ENCODE peak calls at places on chromosomes 1 and 21, in eight cellular contexts. I is CD8-positive, alpha-beta T cell; R is esophagus squamous epithelium; C is upper lobe of right lung; O is tibial artery; S is ascending aorta; G is uterus; X is tibial nerve. F is an unnamed sample.

GRCh38 chr1:224673161-224673560 is 57.0 kb downstream of the CNIH3 start:
- DNase-seq in C (no peak), X (no peak), O (no peak), R (no peak), I (no peak), G (no peak), S (no peak), F (no peak)

GRCh38 chr1:159184201-159184600 is 12.8 kb downstream of the CADM3 start:
- DNase-seq in O (no peak), X (no peak), R (no peak), C (no peak), S (no peak), G (no peak), I (no peak), F (no peak)

GRCh38 chr21:45917241-45917640 is 64.3 kb upstream of the COL6A1 start:
- DNase-seq in S (no peak), X (no peak), C (no peak), O (no peak), R (no peak), I (no peak), G (no peak), F (no peak)

GRCh38 chr1:110749960-110750359 is 75.2 kb upstream of the KCNA3 start:
- DNase-seq in X (no peak), C (no peak), R (no peak), I (no peak), G (no peak), O (no peak), S (no peak), F (no peak)

GRCh38 chr1:187551061-187551460 is 722.3 kb downstream of the PLA2G4A start:
- DNase-seq in O (no peak), S (no peak), C (no peak), G (no peak), R (no peak), I (no peak), X (no peak), F (no peak)

GRCh38 chr1:15153842-15154479 is 414 bp downstream of the TMEM51 start:
- DNase-seq in S (peak; percentile 73), R (no peak), X (no peak), O (peak; percentile 73), G (peak; percentile 47), C (peak; percentile 86), I (no peak), F (peak; percentile 79)

GRCh38 chr1:172843444-172843843 is 184.5 kb downstream of the FASLG start:
- DNase-seq in I (no peak), O (no peak), G (no peak), S (no peak), R (no peak), C (no peak), X (no peak), F (no peak)

GRCh38 chr21:29670228-29670627 is 269.6 kb downstream of the GRIK1 start:
- DNase-seq in I (no peak), G (no peak), C (no peak), R (no peak), X (no peak), O (no peak), S (no peak), F (no peak)

GRCh38 chr1:2582401-2582800 is 4.2 kb upstream of the PRXL2B start:
- DNase-seq in G (no peak), C (no peak), I (no peak), O (no peak), X (no peak), S (no peak), R (no peak), F (no peak)

GRCh38 chr1:109995536-109995935 is 11.0 kb downstream of the AHCYL1 start:
- DNase-seq in X (no peak), C (no peak), G (no peak), O (no peak), S (no peak), I (no peak), R (no peak), F (no peak)

GRCh38 chr1:74673351-74674111 is at the start of gene ERICH3:
- DNase-seq in X (no peak), O (no peak), R (no peak), G (no peak), C (no peak), S (no peak), I (no peak), F (no peak)

GRCh38 chr21:42456457-42456856 is 39.6 kb downstream of the RSPH1 start:
- DNase-seq in G (no peak), I (no peak), X (no peak), S (no peak), C (no peak), R (no peak), O (no peak), F (peak; percentile 26)

GRCh38 chr1:156768610-156769295 is 1.4 kb downstream of the PRCC start:
- DNase-seq in C (no peak), S (no peak), O (no peak), G (no peak), X (no peak), R (no peak), I (no peak), F (no peak)

GRCh38 chr1:228152097-228152917 is 2.6 kb downstream of the GJC2 start:
- DNase-seq in O (peak; percentile 61), I (no peak), R (no peak), C (peak; percentile 62), S (no peak), G (peak; percentile 18), X (no peak), F (no peak)

GRCh38 chr1:93015590-93015989 is 54.3 kb upstream of the DIPK1A start:
- DNase-seq in S (no peak), X (no peak), R (no peak), I (no peak), C (no peak), G (no peak), O (no peak), F (no peak)

GRCh38 chr1:53348491-53349368 is 20.9 kb upstream of the LRP8 start:
- DNase-seq in I (no peak), S (peak; percentile 18), G (no peak), C (peak; percentile 63), R (no peak), X (no peak), O (peak; percentile 46), F (no peak)

GRCh38 chr1:180065408-180065807 is 89.3 kb upstream of the QSOX1 start:
- DNase-seq in O (no peak), C (no peak), I (no peak), X (no peak), G (no peak), S (no peak), R (no peak), F (no peak)

DNA sequence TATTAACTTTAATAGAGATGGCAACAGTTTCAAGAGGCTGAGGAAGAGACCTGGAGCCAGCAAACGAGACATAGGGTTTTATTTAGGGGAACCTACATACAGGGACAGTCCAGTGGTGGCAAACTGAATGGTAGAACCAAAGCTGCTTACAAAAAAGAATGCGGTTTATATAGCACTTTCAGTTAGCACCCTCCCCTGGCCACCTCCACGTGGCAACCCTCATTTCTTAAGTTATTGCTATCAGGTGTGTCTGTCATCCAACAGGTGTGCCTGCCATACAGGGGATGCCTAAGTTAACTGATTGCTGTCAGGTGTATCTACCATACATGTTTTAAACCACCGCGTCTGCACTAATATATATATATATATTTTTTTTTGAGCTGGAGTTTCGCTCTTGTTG is 129.2 kb upstream of the DUSP10 start:
- DNase-seq in C (no peak), I (no peak), G (no peak), X (no peak), S (no peak), R (no peak), O (no peak), F (no peak)
- H3K4me1 ChIP-seq in C (no peaks in the 10 kb centered on the region), I (no peaks in the 10 kb centered on the region), G (no peaks in the 10 kb centered on the region), X (no peaks in the 10 kb centered on the region), S (no peaks in the 10 kb centered on the region), R (peaks cover 12% of the 10 kb centered on the region), O (peaks cover 22% of the 10 kb centered on the region), F (peaks cover 2% of the 10 kb centered on the region)

DNA sequence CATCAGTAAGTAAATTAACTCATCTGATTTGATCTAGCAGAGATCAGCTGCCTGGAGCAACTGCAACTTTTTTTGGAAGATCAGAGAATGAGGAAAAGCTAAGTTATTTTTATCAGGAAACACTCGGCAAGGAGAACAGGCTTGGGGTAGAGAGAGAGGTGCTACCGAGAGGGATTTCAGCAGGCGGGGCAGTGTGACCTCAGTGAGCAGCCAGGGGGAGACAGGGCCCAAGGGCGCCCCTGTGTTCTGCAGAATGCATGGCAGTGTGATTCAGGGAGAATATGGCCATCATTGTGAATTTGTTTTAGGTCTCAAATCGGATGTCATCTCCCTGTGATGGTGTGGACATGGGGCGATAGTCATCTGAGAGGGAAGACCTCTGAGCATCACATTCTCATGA is 484.1 kb upstream of the VAMP3 start:
- DNase-seq in S (no peak), I (no peak), O (no peak), X (no peak), C (no peak), R (no peak), G (no peak), F (no peak)
- TF ChIP-seq CTCF in S (no peak), I (no peak), O (no peak), X (no peak), C (no peak), R (no peak), G (no peak), F (no peak)

GRCh38 chr1:152359906-152360305 is at the start of gene FLG2:
- DNase-seq in S (no peak), I (no peak), O (no peak), C (no peak), R (no peak), X (no peak), G (no peak), F (no peak)
- H3K9me3 ChIP-seq in S (no peaks in the 10 kb centered on the region), I (no peaks in the 10 kb centered on the region), O (no peaks in the 10 kb centered on the region), C (no peaks in the 10 kb centered on the region), R (no peaks in the 10 kb centered on the region), X (no peaks in the 10 kb centered on the region), G (no peaks in the 10 kb centered on the region), F (no peaks in the 10 kb centered on the region)

GRCh38 chr1:39393645-39394044 is 97.8 kb upstream of the BMP8A start:
- DNase-seq in G (no peak), O (no peak), X (no peak), I (no peak), C (no peak), R (no peak), S (no peak), F (no peak)

GRCh38 chr1:39394598-39394997 is 96.8 kb upstream of the BMP8A start:
- DNase-seq in I (no peak), C (no peak), O (no peak), R (no peak), G (no peak), S (no peak), X (no peak), F (no peak)

GRCh38 chr1:39394059-39394458 is 97.4 kb upstream of the BMP8A start:
- DNase-seq in S (no peak), X (no peak), R (no peak), O (no peak), G (no peak), C (no peak), I (no peak), F (no peak)

GRCh38 chr1:39391741-39392679 is 99.4 kb upstream of the BMP8A start:
- DNase-seq in R (no peak), X (peak; percentile 37), I (no peak), C (no peak), G (peak; percentile 38), S (peak; percentile 77), O (no peak), F (no peak)

GRCh38 chr1:39392851-39393573 is 98.4 kb upstream of the BMP8A start:
- DNase-seq in R (no peak), X (no peak), O (no peak), S (no peak), C (no peak), I (no peak), G (no peak), F (no peak)
- H3K4me1 ChIP-seq in R (peaks cover 72% of the 10 kb centered on the region), X (peaks cover 35% of the 10 kb centered on the region), O (peaks cover 99% of the 10 kb centered on the region), S (peaks cover 39% of the 10 kb centered on the region), C (peaks cover 74% of the 10 kb centered on the region), I (peaks cover 16% of the 10 kb centered on the region), G (peaks cover 30% of the 10 kb centered on the region), F (peaks cover 18% of the 10 kb centered on the region)